ENCODE peak calls at places on chromosomes 3 and 15, in five cellular contexts. E is H1, M is sigmoid colon, R is esophagus muscularis mucosa, W is A549. J is an unnamed sample.

GRCh38 chr3:153967260-153967659 is 153.9 kb upstream of the ARHGEF26 start:
- DNase-seq in W (no peak), R (no peak), M (no peak), E (no peak), J (no peak)

GRCh38 chr3:60636846-60637245 is 614.4 kb downstream of the FHIT start:
- DNase-seq in W (no peak), R (no peak), M (no peak), E (no peak), J (no peak)

GRCh38 chr3:18988619-18989229 is 159.6 kb upstream of the KCNH8 start:
- DNase-seq in W (peak; percentile 7), R (no peak), E (no peak), M (no peak), J (no peak)

GRCh38 chr15:77143606-77144005 is 72.7 kb upstream of the TSPAN3 start:
- DNase-seq in R (no peak), M (no peak), W (no peak), E (no peak), J (no peak)

GRCh38 chr3:153595186-153595815 is 433.3 kb downstream of the RAP2B start:
- DNase-seq in M (no peak), E (no peak), W (peak; percentile 6), R (no peak), J (no peak)

GRCh38 chr3:110419571-110419970 is 652.0 kb upstream of the NECTIN3 start:
- DNase-seq in R (no peak), W (no peak), E (no peak), M (no peak), J (no peak)

GRCh38 chr3:18499256-18499655 is 74.1 kb upstream of the SATB1 start:
- DNase-seq in M (no peak), R (no peak), W (no peak), E (no peak), J (no peak)

GRCh38 chr3:128555098-128555825 is 62.3 kb upstream of the GATA2 start:
- DNase-seq in M (peak; percentile 68), E (no peak), R (no peak), W (no peak), J (peak; percentile 44)

GRCh38 chr3:115825046-115825445 is 201.7 kb downstream of the GAP43 start:
- DNase-seq in R (no peak), W (no peak), M (no peak), E (no peak), J (no peak)

GRCh38 chr3:157300091-157300490 is 136.6 kb upstream of the PTX3 start:
- DNase-seq in M (no peak), R (no peak), W (no peak), E (no peak), J (no peak)

GRCh38 chr3:66985336-66985920 is 12.7 kb upstream of the KBTBD8 start:
- DNase-seq in M (no peak), E (no peak), R (no peak), W (no peak), J (no peak)

GRCh38 chr15:98804057-98804380 is 155.7 kb downstream of the IGF1R start:
- DNase-seq in E (no peak), M (no peak), W (no peak), R (no peak), J (no peak)

GRCh38 chr3:72449551-72449950 is 398.7 kb downstream of the SHQ1 start:
- DNase-seq in M (no peak), E (no peak), W (no peak), R (no peak), J (no peak)

GRCh38 chr3:133038089-133038730 is at the start of gene TMEM108:
- DNase-seq in R (no peak), W (peak; percentile 73), M (peak; percentile 88), E (peak; percentile 82), J (peak; percentile 9)

GRCh38 chr3:43726511-43726910 is 35.8 kb downstream of the ABHD5 start:
- DNase-seq in R (no peak), E (no peak), M (no peak), W (no peak), J (no peak)

GRCh38 chr15:20659265-20659664 is 117.7 kb upstream of the GOLGA6L6 start:
- DNase-seq in E (no peak), M (no peak), W (no peak), R (no peak), J (no peak)

GRCh38 chr15:70560617-70561328 is 202.6 kb downstream of the UACA start:
- DNase-seq in R (no peak), W (no peak), E (no peak), M (peak; percentile 20), J (no peak)
- TF ChIP-seq EP300 in R (no peak), W (no peak), E (no peak), M (no peak), J (no peak)

GRCh38 chr15:68279779-68280745 is 2.5 kb downstream of the FEM1B start:
- DNase-seq in E (no peak), M (no peak), W (no peak), R (no peak), J (no peak)
- H3K4me3 ChIP-seq in E (peak overlapping the region; percentile 23), M (peak overlapping the region; percentile 76), W (peak overlapping the region; percentile 69), R (peak overlapping the region; percentile 92), J (peak overlapping the region; percentile 54)

GRCh38 chr3:195892105-195892354 is 16.3 kb downstream of the TNK2 start:
- DNase-seq in E (no peak), M (no peak), W (no peak), R (no peak), J (no peak)
- H3K27ac ChIP-seq in E (peak overlapping the region; percentile 7), M (peak overlapping the region; percentile 95), W (no peak overlapping the region), R (peak overlapping the region; percentile 89), J (no peak overlapping the region)

GRCh38 chr3:183884437-183885296 is at the start of gene PARL:
- DNase-seq in R (peak; percentile 98), W (peak; percentile 79), M (peak; percentile 97), E (peak; percentile 90), J (peak; percentile 93)
- TF ChIP-seq EP300 in R (no peak), W (no peak), M (no peak), E (no peak), J (no peak)